ENCODE peak calls at places on chromosomes 7 and 10, in nine cellular contexts. H, M, G, P, A, N, D, O and S are unnamed samples.

GRCh38 chr10:132387723-132388210 is 9.2 kb upstream of the PWWP2B start:
- DNase-seq in M (peak; percentile 68), O (no peak), N (no peak), P (peak; percentile 73), H (peak; percentile 84), G (peak; percentile 88), D (peak; percentile 78), A (peak; percentile 81), S (no peak)

GRCh38 chr7:158281441-158281840 is 306.2 kb downstream of the PTPRN2 start:
- DNase-seq in A (no peak), D (no peak), M (no peak), N (no peak), G (no peak), H (peak; percentile 24), O (no peak), P (no peak), S (no peak)

GRCh38 chr7:147048864-147049263 is 932.3 kb downstream of the CNTNAP2 start:
- DNase-seq in O (no peak), M (no peak), P (no peak), D (no peak), G (no peak), N (no peak), A (no peak), H (no peak), S (no peak)

GRCh38 chr10:48484911-48485310 is 120.0 kb downstream of the ARHGAP22 start:
- DNase-seq in M (no peak), G (no peak), N (no peak), H (no peak), O (no peak), A (no peak), P (no peak), D (no peak), S (no peak)

GRCh38 chr7:23055582-23056178 is 41.8 kb upstream of the HYCC1 start:
- DNase-seq in G (no peak), N (peak; percentile 39), O (peak; percentile 69), H (peak; percentile 82), M (no peak), P (no peak), A (peak; percentile 51), D (peak; percentile 69), S (no peak)

GRCh38 chr10:89283174-89283987 is 18.5 kb upstream of the IFIT2 start:
- DNase-seq in D (no peak), P (no peak), G (no peak), N (no peak), O (peak; percentile 30), A (no peak), M (no peak), H (peak; percentile 68), S (peak; percentile 69)

GRCh38 chr7:98617051-98617959 is at the start of gene NPTX2:
- DNase-seq in O (no peak), H (peak; percentile 80), M (peak; percentile 61), G (peak; percentile 61), P (peak; percentile 53), A (peak; percentile 93), D (peak; percentile 62), N (peak; percentile 27), S (no peak)

GRCh38 chr10:132306951-132307751 is 599 bp downstream of the STK32C start:
- DNase-seq in D (no peak), A (peak; percentile 29), N (peak; percentile 51), O (peak; percentile 16), M (peak; percentile 62), H (peak; percentile 84), G (peak; percentile 67), P (peak; percentile 33), S (no peak)

GRCh38 chr7:105249216-105249615 is 139.5 kb downstream of the SRPK2 start:
- DNase-seq in O (no peak), G (no peak), M (no peak), D (no peak), A (no peak), H (no peak), P (no peak), N (no peak), S (no peak)

GRCh38 chr7:118104812-118105441 is 79.0 kb upstream of the LSM8 start:
- DNase-seq in H (no peak), G (no peak), M (no peak), D (peak; percentile 68), P (no peak), N (no peak), A (no peak), O (peak; percentile 65), S (peak; percentile 14)

GRCh38 chr10:75634947-75635346 is 203.5 kb downstream of the LRMDA start:
- DNase-seq in A (no peak), N (no peak), M (no peak), H (no peak), P (no peak), D (no peak), O (no peak), G (no peak), S (no peak)

GRCh38 chr7:101094791-101095375 is 9.6 kb downstream of the TRIM56 start:
- DNase-seq in O (peak; percentile 45), P (no peak), H (peak; percentile 81), D (peak; percentile 66), N (no peak), G (peak; percentile 58), A (peak; percentile 63), M (no peak), S (no peak)

GRCh38 chr10:5591336-5591824 is 66.6 kb downstream of the CALML3 start:
- DNase-seq in N (no peak), O (no peak), A (no peak), M (no peak), H (no peak), G (peak; percentile 15), P (no peak), D (no peak), S (no peak)

GRCh38 chr10:129491123-129491734 is 24.2 kb downstream of the MGMT start:
- DNase-seq in N (no peak), O (peak; percentile 16), H (no peak), D (peak; percentile 44), M (no peak), A (no peak), P (no peak), G (no peak), S (no peak)

GRCh38 chr10:101507241-101507640 is 80.8 kb downstream of the POLL start:
- DNase-seq in H (no peak), D (no peak), M (no peak), A (no peak), O (no peak), P (no peak), N (no peak), G (no peak), S (no peak)

GRCh38 chr7:120138497-120138896 is 134.5 kb upstream of the KCND2 start:
- DNase-seq in P (no peak), A (no peak), G (no peak), N (no peak), H (no peak), O (no peak), D (no peak), M (no peak), S (no peak)

GRCh38 chr10:14009315-14010082 is 321.2 kb downstream of the FRMD4A start:
- DNase-seq in G (no peak), O (peak; percentile 63), M (no peak), P (no peak), A (no peak), D (peak; percentile 66), H (no peak), N (no peak), S (no peak)
- H3K4me3 ChIP-seq in G (no peak overlapping the region), O (peak overlapping the region; percentile 1), M (peak overlapping the region; percentile 41), P (peak overlapping the region; percentile 58), A (no peak overlapping the region), D (peak overlapping the region; percentile 40), H (no peak overlapping the region), N (peak overlapping the region; percentile 8), S (peak overlapping the region; percentile 22)

GRCh38 chr10:77636286-77636966 is 1.2 kb downstream of the KCNMA1 start:
- DNase-seq in P (no peak), M (no peak), G (peak; percentile 47), D (no peak), N (no peak), A (no peak), O (no peak), H (no peak), S (no peak)
- TF ChIP-seq CTCF in P (no peak), M (no peak), G (no peak), D (no peak), N (no peak), A (no peak), O (no peak), H (no peak), S (peak; percentile 25)

DNA sequence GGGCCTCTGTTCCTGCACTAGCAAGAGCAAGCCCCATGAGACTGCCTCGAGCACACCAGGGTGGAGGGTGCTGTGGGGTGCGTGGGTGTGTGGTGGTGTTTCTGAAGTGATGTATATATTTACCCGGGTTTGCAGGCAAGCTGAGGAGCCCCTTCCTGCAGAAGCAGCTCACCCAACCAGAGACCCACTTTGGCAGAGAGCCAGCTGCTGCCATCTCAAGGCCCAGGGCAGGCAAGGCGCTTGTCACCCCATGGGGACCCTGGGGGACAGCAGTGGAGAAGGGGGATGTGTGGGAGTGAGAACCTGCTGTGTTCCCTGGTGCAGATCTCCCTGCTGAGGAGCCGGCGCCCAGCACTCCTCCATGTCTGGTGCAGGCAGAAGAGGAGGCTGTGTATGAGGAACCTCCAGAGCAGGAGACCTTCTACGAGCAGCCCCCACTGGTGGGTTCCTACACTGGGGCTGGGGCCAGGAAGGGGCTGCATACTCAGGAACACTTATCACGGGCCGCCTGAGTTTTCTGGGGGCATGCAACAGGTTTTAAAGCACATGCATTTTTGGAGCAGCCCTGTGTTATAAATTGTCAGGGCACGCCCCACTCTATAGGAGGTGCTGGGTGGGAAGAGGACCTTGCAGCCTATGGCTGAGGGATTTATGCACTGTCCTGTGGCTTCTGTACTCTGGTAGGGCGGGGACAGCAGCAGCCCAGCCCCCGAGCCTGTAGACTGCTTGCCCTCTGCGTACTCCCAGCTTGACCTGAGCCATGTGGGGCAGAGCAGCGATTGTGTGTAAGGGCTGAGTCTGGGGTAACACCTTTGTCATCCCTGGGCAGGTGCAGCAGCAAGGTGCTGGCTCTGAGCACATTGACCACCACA is 5.9 kb downstream of the PGAM2 start:
- DNase-seq in O (no peak), N (no peak), D (no peak), A (no peak), G (no peak), H (peak; percentile 50), P (peak; percentile 14), M (no peak), S (no peak)
- H3K36me3 ChIP-seq in O (peaks cover 34% of the 10 kb centered on the region), N (peaks cover 23% of the 10 kb centered on the region), D (peaks cover 53% of the 10 kb centered on the region), A (no peaks in the 10 kb centered on the region), G (peaks cover 24% of the 10 kb centered on the region), H (no peaks in the 10 kb centered on the region), P (peaks cover 59% of the 10 kb centered on the region), M (peaks cover 58% of the 10 kb centered on the region), S (peaks cover 2% of the 10 kb centered on the region)

DNA sequence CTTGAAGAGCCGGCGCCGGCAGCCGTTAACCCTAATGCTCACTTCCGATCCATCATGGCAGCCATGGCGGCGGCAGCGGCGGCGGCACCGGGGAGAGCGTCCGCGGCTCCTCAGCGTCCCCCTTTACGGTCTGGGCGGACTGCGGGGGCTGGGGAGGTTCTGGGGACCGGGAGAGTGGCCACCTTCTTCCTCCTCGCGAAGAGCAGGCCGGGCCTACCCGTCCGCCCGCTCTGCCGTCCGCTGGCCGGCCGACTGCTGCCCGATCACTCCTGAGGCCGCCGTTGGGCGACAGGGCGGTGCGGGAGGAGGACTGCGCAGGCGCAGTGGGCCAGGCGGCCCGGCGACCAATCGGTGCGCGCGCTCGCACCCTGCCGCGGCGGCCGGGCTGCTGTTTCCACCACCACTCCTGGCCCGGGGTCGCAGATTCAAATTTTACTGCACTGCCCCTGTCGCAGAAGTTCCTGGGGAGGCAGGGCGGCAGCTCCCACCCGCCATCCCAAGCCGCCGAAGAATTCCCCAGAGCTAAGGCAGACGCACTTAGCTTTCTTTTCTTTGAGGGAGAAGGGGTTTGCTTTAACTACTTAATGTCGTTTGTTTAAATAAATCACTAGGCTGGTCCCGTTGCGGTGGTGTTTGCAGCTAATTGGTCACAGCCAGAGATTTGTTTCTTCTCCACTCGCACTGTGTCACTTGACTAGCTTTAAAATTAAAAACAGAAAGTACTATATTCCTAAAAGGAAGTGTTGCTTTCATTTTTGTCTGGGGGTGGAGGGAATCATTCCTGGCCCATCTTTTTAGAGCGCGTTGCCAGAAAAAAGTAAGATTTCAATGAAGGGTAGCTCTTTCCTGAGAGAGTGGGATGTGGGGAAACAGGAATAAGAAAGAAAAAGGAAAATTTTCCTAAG is at the start of gene KIF5B:
- DNase-seq in O (peak; percentile 69), M (peak; percentile 92), D (peak; percentile 91), A (peak; percentile 92), H (peak; percentile 92), G (peak; percentile 93), P (peak; percentile 91), N (peak; percentile 86), S (no peak)
- H3K4me3 ChIP-seq in O (peak within 1 kb of the TSS; percentile 87), M (peak within 1 kb of the TSS; percentile 84), D (peak within 1 kb of the TSS; percentile 97), A (peak within 1 kb of the TSS; percentile 92), H (peak within 1 kb of the TSS; percentile 96), G (peak within 1 kb of the TSS; percentile 79), P (peak within 1 kb of the TSS; percentile 91), N (peak within 1 kb of the TSS; percentile 97), S (peak within 1 kb of the TSS; percentile 89)